ENCODE peak calls at places on chromosome 18, in seven cellular contexts. Q, C, U, J, Y, S and K are unnamed samples.

GRCh38 chr18:62282188-62282629 is 42.9 kb upstream of the TNFRSF11A start:
- DNase-seq in S (no peak), C (peak; percentile 58), Y (no peak), J (peak; percentile 57), U (peak; percentile 79), Q (peak; percentile 65), K (no peak)

GRCh38 chr18:3791258-3791657 is 341.3 kb downstream of the TGIF1 start:
- DNase-seq in Q (no peak), Y (no peak), C (no peak), J (no peak), S (no peak), U (peak; percentile 49), K (no peak)

GRCh38 chr18:45978084-45978483 is 11.0 kb upstream of the EPG5 start:
- DNase-seq in U (no peak), Y (peak; percentile 88), J (no peak), S (no peak), C (no peak), Q (no peak), K (no peak)

GRCh38 chr18:79526468-79527460 is 131.0 kb downstream of the NFATC1 start:
- DNase-seq in Y (no peak), U (peak; percentile 23), Q (no peak), J (no peak), S (no peak), C (no peak), K (no peak)

GRCh38 chr18:26336572-26336971 is 110.3 kb downstream of the TAF4B start:
- DNase-seq in U (no peak), C (no peak), S (no peak), J (no peak), Y (no peak), Q (no peak), K (no peak)

GRCh38 chr18:39455300-39455699 is 1889.7 kb upstream of the CELF4 start:
- DNase-seq in Y (no peak), U (peak; percentile 77), Q (peak; percentile 45), J (peak; percentile 86), S (no peak), C (peak; percentile 52), K (no peak)

GRCh38 chr18:48727685-48728084 is 188.9 kb downstream of the CTIF start:
- DNase-seq in C (no peak), Y (no peak), S (no peak), J (peak; percentile 83), U (peak; percentile 61), Q (no peak), K (no peak)

GRCh38 chr18:9825571-9826073 is 60.2 kb upstream of the TXNDC2 start:
- DNase-seq in Y (no peak), S (peak; percentile 86), Q (peak; percentile 87), C (peak; percentile 84), U (peak; percentile 94), J (peak; percentile 90), K (no peak)

GRCh38 chr18:34631567-34631966 is 78.5 kb upstream of the DTNA start:
- DNase-seq in Y (no peak), Q (no peak), S (peak; percentile 77), C (no peak), J (no peak), U (no peak), K (no peak)

GRCh38 chr18:75068682-75069435 is 140.1 kb downstream of the PTGR3 start:
- DNase-seq in Y (no peak), Q (no peak), J (no peak), S (no peak), U (peak; percentile 18), C (no peak), K (no peak)

GRCh38 chr18:75067996-75068645 is 140.8 kb downstream of the PTGR3 start:
- DNase-seq in Y (no peak), Q (no peak), C (no peak), S (no peak), J (no peak), U (no peak), K (no peak)

GRCh38 chr18:75065251-75066000 is 143.5 kb downstream of the PTGR3 start:
- DNase-seq in J (no peak), Y (no peak), Q (no peak), U (no peak), S (no peak), C (no peak), K (no peak)

GRCh38 chr18:75066223-75066622 is 142.7 kb downstream of the PTGR3 start:
- DNase-seq in J (no peak), U (no peak), C (no peak), Y (no peak), S (no peak), Q (no peak), K (no peak)

DNA sequence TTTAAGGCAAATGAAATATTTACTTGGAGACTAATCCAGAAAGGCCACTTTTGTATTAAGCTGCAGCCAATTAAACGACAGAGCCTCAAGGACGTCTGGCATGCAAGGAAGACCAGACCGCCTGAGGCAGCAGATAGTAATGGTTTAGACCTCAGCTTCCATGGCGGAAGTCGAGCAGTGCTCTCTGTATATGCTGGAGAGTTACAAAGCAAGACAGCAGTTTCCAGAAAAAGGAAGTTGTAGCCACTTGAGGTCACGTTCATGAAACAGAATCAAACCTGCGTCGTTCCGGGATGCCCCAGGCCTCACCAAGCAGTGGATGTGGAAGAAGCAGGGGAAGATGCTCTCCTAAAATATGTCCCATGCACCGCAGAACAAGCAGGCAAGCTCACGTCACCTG is 142.0 kb downstream of the PTGR3 start:
- DNase-seq in Y (no peak), C (no peak), S (no peak), J (no peak), Q (no peak), U (no peak), K (no peak)
- TF ChIP-seq CTCF in Y (no peak), C (no peak), S (no peak), J (no peak), Q (no peak), U (no peak), K (no peak)

DNA sequence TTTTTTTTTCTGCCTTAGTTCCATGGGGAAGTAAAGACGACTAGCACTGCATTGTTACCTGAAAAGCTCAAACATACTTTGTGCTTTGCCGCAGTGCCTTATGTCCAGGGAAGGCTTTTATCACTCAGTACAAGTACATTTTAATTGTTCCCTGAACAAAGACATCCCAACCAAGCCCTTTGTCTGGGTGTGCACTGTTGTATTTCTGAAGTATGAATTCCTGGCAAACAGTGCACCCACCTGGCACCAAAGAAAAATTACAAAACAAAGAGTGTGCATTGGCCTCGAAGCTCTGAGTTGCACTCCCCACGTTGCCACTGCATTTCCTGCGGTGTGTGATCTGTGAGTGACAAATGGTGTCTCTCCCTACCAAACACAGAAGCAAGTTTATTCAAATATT is 858.5 kb upstream of the PIK3C3 start:
- DNase-seq in S (peak; percentile 36), J (peak; percentile 14), Y (no peak), U (peak; percentile 79), Q (peak; percentile 6), C (peak; percentile 22), K (no peak)
- TF ChIP-seq CTCF in S (peak; percentile 61), J (peak; percentile 22), Y (no peak), U (peak; percentile 39), Q (peak; percentile 27), C (peak; percentile 55), K (no peak)

GRCh38 chr18:54983041-54983686 is 23.9 kb upstream of the CCDC68 start:
- DNase-seq in J (peak; percentile 44), Q (peak; percentile 66), U (peak; percentile 87), C (peak; percentile 66), Y (no peak), S (peak; percentile 25), K (no peak)
- TF ChIP-seq CTCF in J (peak; percentile 49), Q (peak; percentile 93), U (peak; percentile 59), C (peak; percentile 51), Y (peak; percentile 81), S (peak; percentile 71), K (peak; percentile 68)

DNA sequence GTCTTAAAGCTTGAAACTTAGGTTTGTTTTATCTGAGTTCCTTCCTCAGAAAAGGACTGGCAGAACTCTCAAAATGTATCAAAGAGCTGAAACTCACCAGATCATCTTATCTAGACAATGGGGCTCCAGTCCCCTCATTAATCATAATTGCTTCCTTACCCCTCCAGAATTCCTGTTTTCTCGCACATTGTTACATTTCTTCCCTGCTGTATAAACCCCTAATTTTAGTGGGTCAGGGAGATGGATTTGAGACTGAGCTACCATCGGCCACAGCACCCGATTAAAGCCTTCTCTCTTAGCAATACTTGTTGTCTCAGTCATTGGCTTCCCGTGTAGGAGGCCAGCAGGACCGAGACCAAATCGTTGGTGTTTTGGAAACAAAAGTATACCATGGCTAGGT is 71.8 kb upstream of the CABLES1 start:
- DNase-seq in J (no peak), U (no peak), S (no peak), C (no peak), Q (no peak), Y (no peak), K (no peak)
- TF ChIP-seq CTCF in J (no peak), U (no peak), S (no peak), C (no peak), Q (no peak), Y (no peak), K (no peak)